ENCODE peak calls at places on chromosomes 2 and 18, in five cellular contexts. One of them, this sample, is unnamed.

GRCh38 chr18:74493689-74494088 is 2.5 kb upstream of the CNDP2 start:
- DNase-seq in dorsolateral prefrontal cortex: peak
- DNase-seq in Peyer's patch: peak
- DNase-seq in right lobe of liver: peak
- DNase-seq in AG04450: peak
- DNase-seq in this sample: no peak

GRCh38 chr18:934518-935123 is 29.9 kb downstream of the ADCYAP1 start:
- DNase-seq in dorsolateral prefrontal cortex: no peak
- DNase-seq in Peyer's patch: no peak
- DNase-seq in right lobe of liver: no peak
- DNase-seq in AG04450: no peak
- DNase-seq in this sample: no peak

GRCh38 chr2:157438907-157439791 is 4.7 kb downstream of the CYTIP start:
- DNase-seq in dorsolateral prefrontal cortex: no peak
- DNase-seq in Peyer's patch: no peak
- DNase-seq in right lobe of liver: no peak
- DNase-seq in AG04450: no peak
- DNase-seq in this sample: no peak

GRCh38 chr2:8134105-8134903 is 547.6 kb upstream of the ID2 start:
- DNase-seq in dorsolateral prefrontal cortex: no peak
- DNase-seq in Peyer's patch: no peak
- DNase-seq in right lobe of liver: no peak
- DNase-seq in AG04450: no peak
- DNase-seq in this sample: no peak

GRCh38 chr2:70687461-70687795 is 80.6 kb downstream of the ADD2 start:
- DNase-seq in dorsolateral prefrontal cortex: no peak
- DNase-seq in Peyer's patch: no peak
- DNase-seq in right lobe of liver: peak
- DNase-seq in AG04450: no peak
- DNase-seq in this sample: no peak

GRCh38 chr2:219613671-219614070 is 13.8 kb upstream of the SLC4A3 start:
- DNase-seq in dorsolateral prefrontal cortex: no peak
- DNase-seq in Peyer's patch: no peak
- DNase-seq in right lobe of liver: no peak
- DNase-seq in AG04450: no peak
- DNase-seq in this sample: no peak

GRCh38 chr2:120736955-120737801 is 1.5 kb downstream of the GLI2 start:
- DNase-seq in dorsolateral prefrontal cortex: no peak
- DNase-seq in Peyer's patch: peak
- DNase-seq in right lobe of liver: no peak
- DNase-seq in AG04450: peak
- DNase-seq in this sample: no peak

GRCh38 chr2:160920791-160921303 is 239.4 kb upstream of the TANK start:
- DNase-seq in dorsolateral prefrontal cortex: no peak
- DNase-seq in Peyer's patch: no peak
- DNase-seq in right lobe of liver: no peak
- DNase-seq in AG04450: peak
- DNase-seq in this sample: no peak

GRCh38 chr2:37090019-37090477 is 5.7 kb downstream of the GPATCH11 start:
- DNase-seq in dorsolateral prefrontal cortex: no peak
- DNase-seq in Peyer's patch: no peak
- DNase-seq in right lobe of liver: no peak
- DNase-seq in AG04450: no peak
- DNase-seq in this sample: no peak

GRCh38 chr2:239233576-239233975 is 167.2 kb downstream of the HDAC4 start:
- DNase-seq in dorsolateral prefrontal cortex: no peak
- DNase-seq in Peyer's patch: peak
- DNase-seq in right lobe of liver: no peak
- DNase-seq in AG04450: no peak
- DNase-seq in this sample: no peak

GRCh38 chr2:86026744-86027065 is 79.0 kb downstream of the POLR1A start:
- DNase-seq in dorsolateral prefrontal cortex: no peak
- DNase-seq in Peyer's patch: no peak
- DNase-seq in right lobe of liver: no peak
- DNase-seq in AG04450: no peak
- DNase-seq in this sample: no peak

GRCh38 chr2:196275646-196276352 is 104.4 kb upstream of the STK17B start:
- DNase-seq in dorsolateral prefrontal cortex: no peak
- DNase-seq in Peyer's patch: no peak
- DNase-seq in right lobe of liver: no peak
- DNase-seq in AG04450: no peak
- DNase-seq in this sample: no peak

GRCh38 chr2:162473-163135 is 101.2 kb downstream of the SH3YL1 start:
- DNase-seq in dorsolateral prefrontal cortex: no peak
- DNase-seq in Peyer's patch: peak
- DNase-seq in right lobe of liver: no peak
- DNase-seq in AG04450: no peak
- DNase-seq in this sample: no peak

GRCh38 chr2:143261986-143262784 is 133.0 kb downstream of the ARHGAP15 start:
- DNase-seq in dorsolateral prefrontal cortex: no peak
- DNase-seq in Peyer's patch: peak
- DNase-seq in right lobe of liver: no peak
- DNase-seq in AG04450: no peak
- DNase-seq in this sample: no peak

GRCh38 chr18:44632469-44633145 is 48.1 kb upstream of the SETBP1 start:
- DNase-seq in dorsolateral prefrontal cortex: no peak
- DNase-seq in Peyer's patch: no peak
- DNase-seq in right lobe of liver: no peak
- DNase-seq in AG04450: no peak
- DNase-seq in this sample: no peak

GRCh38 chr2:217268978-217269377 is 409.1 kb upstream of the TNP1 start:
- DNase-seq in dorsolateral prefrontal cortex: no peak
- DNase-seq in Peyer's patch: no peak
- DNase-seq in right lobe of liver: no peak
- DNase-seq in AG04450: no peak
- DNase-seq in this sample: no peak

GRCh38 chr2:29130295-29130694 is 15.1 kb downstream of the CLIP4 start:
- DNase-seq in dorsolateral prefrontal cortex: no peak
- DNase-seq in Peyer's patch: no peak
- DNase-seq in right lobe of liver: no peak
- DNase-seq in AG04450: no peak
- DNase-seq in this sample: no peak

GRCh38 chr2:204535356-204535755 is 9.9 kb upstream of the PARD3B start:
- DNase-seq in dorsolateral prefrontal cortex: no peak
- DNase-seq in Peyer's patch: no peak
- DNase-seq in right lobe of liver: no peak
- DNase-seq in AG04450: no peak
- DNase-seq in this sample: no peak

GRCh38 chr2:18402-19271 is 27.7 kb downstream of the FAM110C start:
- DNase-seq in dorsolateral prefrontal cortex: peak
- DNase-seq in Peyer's patch: no peak
- DNase-seq in right lobe of liver: no peak
- DNase-seq in AG04450: no peak
- DNase-seq in this sample: no peak

GRCh38 chr18:25109484-25109883 is 242.5 kb downstream of the ZNF521 start:
- DNase-seq in dorsolateral prefrontal cortex: no peak
- DNase-seq in Peyer's patch: no peak
- DNase-seq in right lobe of liver: no peak
- DNase-seq in AG04450: peak
- DNase-seq in this sample: no peak

GRCh38 chr2:127078691-127079270 is 28.2 kb downstream of the BIN1 start:
- DNase-seq in dorsolateral prefrontal cortex: no peak
- DNase-seq in Peyer's patch: no peak
- DNase-seq in right lobe of liver: no peak
- DNase-seq in AG04450: no peak
- DNase-seq in this sample: no peak

GRCh38 chr2:38636069-38636468 is 29.8 kb upstream of the GALM start:
- DNase-seq in dorsolateral prefrontal cortex: no peak
- DNase-seq in Peyer's patch: no peak
- DNase-seq in right lobe of liver: no peak
- DNase-seq in AG04450: no peak
- DNase-seq in this sample: no peak
- H3K4me3 ChIP-seq in dorsolateral prefrontal cortex: no peak
- H3K4me3 ChIP-seq in Peyer's patch: no peak
- H3K4me3 ChIP-seq in right lobe of liver: no peak
- H3K4me3 ChIP-seq in AG04450: no peak
- H3K4me3 ChIP-seq in this sample: no peak

GRCh38 chr2:100416939-100417744 is at the start of gene CHST10:
- DNase-seq in dorsolateral prefrontal cortex: peak
- DNase-seq in Peyer's patch: peak
- DNase-seq in right lobe of liver: no peak
- DNase-seq in AG04450: no peak
- DNase-seq in this sample: peak

GRCh38 chr2:100417745-100418090 is 250 bp upstream of the CHST10 start:
- DNase-seq in dorsolateral prefrontal cortex: no peak
- DNase-seq in Peyer's patch: no peak
- DNase-seq in right lobe of liver: no peak
- DNase-seq in AG04450: no peak
- DNase-seq in this sample: no peak

GRCh38 chr2:100418563-100418962 is 1.1 kb upstream of the CHST10 start:
- DNase-seq in dorsolateral prefrontal cortex: no peak
- DNase-seq in Peyer's patch: no peak
- DNase-seq in right lobe of liver: no peak
- DNase-seq in AG04450: no peak
- DNase-seq in this sample: no peak

GRCh38 chr2:100413586-100413985 is 3.9 kb downstream of the CHST10 start:
- DNase-seq in dorsolateral prefrontal cortex: no peak
- DNase-seq in Peyer's patch: no peak
- DNase-seq in right lobe of liver: no peak
- DNase-seq in AG04450: no peak
- DNase-seq in this sample: no peak

GRCh38 chr2:100416397-100416938 is 1.0 kb downstream of the CHST10 start:
- DNase-seq in dorsolateral prefrontal cortex: no peak
- DNase-seq in Peyer's patch: no peak
- DNase-seq in right lobe of liver: no peak
- DNase-seq in AG04450: no peak
- DNase-seq in this sample: no peak
- H3K27ac ChIP-seq in dorsolateral prefrontal cortex: peak
- H3K27ac ChIP-seq in Peyer's patch: no peak
- H3K27ac ChIP-seq in right lobe of liver: no peak
- H3K27ac ChIP-seq in AG04450: no peak
- H3K27ac ChIP-seq in this sample: no peak

GRCh38 chr2:168607992-168608391 is 151.9 kb downstream of the CERS6 start:
- DNase-seq in dorsolateral prefrontal cortex: no peak
- DNase-seq in Peyer's patch: no peak
- DNase-seq in right lobe of liver: no peak
- DNase-seq in AG04450: no peak
- DNase-seq in this sample: no peak
- H3K4me3 ChIP-seq in dorsolateral prefrontal cortex: no peak
- H3K4me3 ChIP-seq in Peyer's patch: no peak
- H3K4me3 ChIP-seq in right lobe of liver: no peak
- H3K4me3 ChIP-seq in AG04450: no peak
- H3K4me3 ChIP-seq in this sample: no peak

GRCh38 chr18:48446582-48447225 is 37.5 kb upstream of the ZBTB7C start:
- DNase-seq in dorsolateral prefrontal cortex: peak
- DNase-seq in Peyer's patch: peak
- DNase-seq in right lobe of liver: peak
- DNase-seq in AG04450: peak
- DNase-seq in this sample: peak
- H3K27ac ChIP-seq in dorsolateral prefrontal cortex: no peak
- H3K27ac ChIP-seq in Peyer's patch: no peak
- H3K27ac ChIP-seq in right lobe of liver: no peak
- H3K27ac ChIP-seq in AG04450: no peak
- H3K27ac ChIP-seq in this sample: no peak

GRCh38 chr2:31013311-31013710 is 124.9 kb downstream of the GALNT14 start:
- DNase-seq in dorsolateral prefrontal cortex: no peak
- DNase-seq in Peyer's patch: no peak
- DNase-seq in right lobe of liver: no peak
- DNase-seq in AG04450: no peak
- DNase-seq in this sample: no peak
- H3K4me3 ChIP-seq in dorsolateral prefrontal cortex: no peak
- H3K4me3 ChIP-seq in Peyer's patch: no peak
- H3K4me3 ChIP-seq in right lobe of liver: no peak
- H3K4me3 ChIP-seq in AG04450: no peak
- H3K4me3 ChIP-seq in this sample: no peak

GRCh38 chr2:39018633-39019032 is 102.2 kb downstream of the SOS1 start:
- DNase-seq in dorsolateral prefrontal cortex: no peak
- DNase-seq in Peyer's patch: no peak
- DNase-seq in right lobe of liver: no peak
- DNase-seq in AG04450: no peak
- DNase-seq in this sample: no peak
- H3K27ac ChIP-seq in dorsolateral prefrontal cortex: peak
- H3K27ac ChIP-seq in Peyer's patch: no peak
- H3K27ac ChIP-seq in right lobe of liver: no peak
- H3K27ac ChIP-seq in AG04450: no peak
- H3K27ac ChIP-seq in this sample: no peak

GRCh38 chr18:56120781-56121180 is 517.6 kb downstream of the TXNL1 start:
- DNase-seq in dorsolateral prefrontal cortex: no peak
- DNase-seq in Peyer's patch: no peak
- DNase-seq in right lobe of liver: no peak
- DNase-seq in AG04450: no peak
- DNase-seq in this sample: no peak
- H3K4me3 ChIP-seq in dorsolateral prefrontal cortex: no peak
- H3K4me3 ChIP-seq in Peyer's patch: no peak
- H3K4me3 ChIP-seq in right lobe of liver: no peak
- H3K4me3 ChIP-seq in AG04450: no peak
- H3K4me3 ChIP-seq in this sample: no peak